ENCODE peak calls at places on chromosomes 1 and 21, in four cellular contexts. P is GM23338; A is heart right ventricle; E is CD8-positive, alpha-beta T cell. X is an unnamed sample.

GRCh38 chr1:195664628-195665027 is 943.6 kb downstream of the KCNT2 start:
- DNase-seq in P (no peak), E (no peak), A (no peak), X (no peak)

GRCh38 chr1:198669023-198669698 is 30.3 kb downstream of the PTPRC start:
- DNase-seq in E (peak; percentile 46), A (no peak), P (no peak), X (no peak)

GRCh38 chr1:150560011-150560438 is 10.8 kb downstream of the ADAMTSL4 start:
- DNase-seq in A (peak; percentile 73), E (peak; percentile 76), P (peak; percentile 92), X (peak; percentile 83)

GRCh38 chr1:170155055-170155454 is 9.3 kb downstream of the NTMT2 start:
- DNase-seq in A (no peak), E (no peak), P (no peak), X (no peak)

GRCh38 chr1:84862810-84863251 is 30.2 kb downstream of the LPAR3 start:
- DNase-seq in P (no peak), A (no peak), E (peak; percentile 42), X (no peak)

GRCh38 chr21:46457801-46458314 is 833 bp upstream of the DIP2A start:
- DNase-seq in A (peak; percentile 53), P (peak; percentile 55), E (peak; percentile 8), X (no peak)

GRCh38 chr1:75725861-75726361 is 1.4 kb downstream of the ACADM start:
- DNase-seq in A (no peak), E (no peak), P (peak; percentile 30), X (no peak)

GRCh38 chr1:203765029-203765837 is at the start of gene LAX1:
- DNase-seq in E (peak; percentile 73), A (no peak), P (no peak), X (no peak)

GRCh38 chr1:224300346-224300745 is 29.6 kb downstream of the NVL start:
- DNase-seq in E (no peak), A (no peak), P (no peak), X (no peak)

GRCh38 chr1:47870480-47870879 is 126.7 kb downstream of the TRABD2B start:
- DNase-seq in A (no peak), E (no peak), P (no peak), X (no peak)

GRCh38 chr1:63255153-63255552 is 67.2 kb upstream of the FOXD3 start:
- DNase-seq in P (no peak), E (no peak), A (no peak), X (no peak)

GRCh38 chr1:42210421-42211133 is 46.0 kb upstream of the GUCA2A start:
- DNase-seq in P (no peak), E (no peak), A (no peak), X (no peak)

GRCh38 chr1:110243581-110243980 is 33.5 kb downstream of the KCNC4 start:
- DNase-seq in A (no peak), E (no peak), P (peak; percentile 48), X (no peak)

GRCh38 chr1:87905651-87906050 is 577.0 kb downstream of the LMO4 start:
- DNase-seq in P (no peak), E (no peak), A (no peak), X (no peak)

GRCh38 chr1:80155371-80155770 is 1148.8 kb upstream of the ADGRL4 start:
- DNase-seq in A (no peak), P (peak; percentile 62), E (no peak), X (no peak)

GRCh38 chr1:3642921-3643675 is 6.8 kb downstream of the WRAP73 start:
- DNase-seq in E (no peak), A (no peak), P (no peak), X (no peak)

GRCh38 chr1:208166340-208167138 is 77.6 kb downstream of the PLXNA2 start:
- DNase-seq in P (peak; percentile 70), A (no peak), E (no peak), X (peak; percentile 63)

GRCh38 chr1:27650146-27650526 is 15.2 kb upstream of the FGR start:
- DNase-seq in P (no peak), A (no peak), E (no peak), X (no peak)

GRCh38 chr1:93804412-93804811 is 74.6 kb downstream of the DNTTIP2 start:
- DNase-seq in P (no peak), E (no peak), A (no peak), X (no peak)

GRCh38 chr21:33691945-33692594 is 49.8 kb downstream of the ITSN1 start:
- DNase-seq in A (no peak), P (peak; percentile 37), E (no peak), X (no peak)

GRCh38 chr21:9767592-9768375 is 753.6 kb upstream of the TPTE start:
- DNase-seq in E (no peak), P (no peak), A (no peak), X (peak; percentile 83)

GRCh38 chr21:29181799-29182470 is 51.5 kb downstream of the MAP3K7CL start:
- DNase-seq in E (no peak), A (no peak), P (no peak), X (no peak)

GRCh38 chr1:63951076-63951946 is 177.5 kb downstream of the ROR1 start:
- DNase-seq in E (no peak), P (no peak), A (no peak), X (no peak)

GRCh38 chr1:154433161-154433681 is 28.1 kb downstream of the IL6R start:
- DNase-seq in A (no peak), E (peak; percentile 16), P (no peak), X (no peak)

GRCh38 chr1:87636198-87636892 is 307.7 kb downstream of the LMO4 start:
- DNase-seq in P (no peak), E (no peak), A (no peak), X (peak; percentile 78)

GRCh38 chr1:201838381-201838780 is 9.4 kb downstream of the IPO9 start:
- DNase-seq in E (no peak), A (no peak), P (no peak), X (no peak)

GRCh38 chr21:34886554-34887385 is 162.3 kb downstream of the RUNX1 start:
- DNase-seq in P (peak; percentile 56), A (peak; percentile 24), E (peak; percentile 16), X (peak; percentile 47)

GRCh38 chr1:184889902-184890301 is 84.4 kb downstream of the NIBAN1 start:
- DNase-seq in P (no peak), A (no peak), E (no peak), X (no peak)

GRCh38 chr1:41806472-41807155 is 112.1 kb downstream of the HIVEP3 start:
- DNase-seq in A (no peak), P (no peak), E (peak; percentile 35), X (no peak)

GRCh38 chr1:203084588-203085527 is 954 bp downstream of the MYOG start:
- DNase-seq in P (peak; percentile 73), E (no peak), A (no peak), X (no peak)

GRCh38 chr1:23370744-23371710 is 1.4 kb upstream of the ZNF436 start:
- DNase-seq in P (peak; percentile 87), E (no peak), A (no peak), X (peak; percentile 27)

GRCh38 chr1:30192969-30193630 is 530.3 kb downstream of the MATN1 start:
- DNase-seq in P (no peak), E (no peak), A (no peak), X (peak; percentile 30)

DNA sequence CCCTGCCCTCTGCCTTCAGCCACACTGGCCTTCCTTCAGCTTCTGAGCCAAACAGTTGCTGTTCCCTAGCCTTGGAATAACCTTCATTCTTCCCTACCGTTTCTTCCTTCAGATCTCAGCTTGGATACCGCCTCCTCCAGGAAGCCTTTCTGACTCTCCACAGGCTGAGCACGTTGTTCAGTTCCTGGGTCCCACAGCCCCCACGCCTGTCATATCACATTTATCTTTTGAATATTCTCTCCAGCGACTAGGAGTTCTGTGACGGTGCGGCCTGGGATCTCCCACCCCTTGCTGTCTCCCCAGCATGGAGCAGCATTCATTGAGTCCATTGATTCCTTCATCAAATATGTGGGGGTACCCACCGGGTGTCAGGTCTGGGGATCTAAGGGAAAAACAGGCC is 39.2 kb downstream of the EPHA2 start:
- DNase-seq in E (no peak), A (no peak), P (no peak), X (no peak)
- H3K4me1 ChIP-seq in E (no peaks in the 10 kb centered on the region), A (peaks cover 8% of the 10 kb centered on the region), P (peaks cover 53% of the 10 kb centered on the region), X (peaks cover 7% of the 10 kb centered on the region)

DNA sequence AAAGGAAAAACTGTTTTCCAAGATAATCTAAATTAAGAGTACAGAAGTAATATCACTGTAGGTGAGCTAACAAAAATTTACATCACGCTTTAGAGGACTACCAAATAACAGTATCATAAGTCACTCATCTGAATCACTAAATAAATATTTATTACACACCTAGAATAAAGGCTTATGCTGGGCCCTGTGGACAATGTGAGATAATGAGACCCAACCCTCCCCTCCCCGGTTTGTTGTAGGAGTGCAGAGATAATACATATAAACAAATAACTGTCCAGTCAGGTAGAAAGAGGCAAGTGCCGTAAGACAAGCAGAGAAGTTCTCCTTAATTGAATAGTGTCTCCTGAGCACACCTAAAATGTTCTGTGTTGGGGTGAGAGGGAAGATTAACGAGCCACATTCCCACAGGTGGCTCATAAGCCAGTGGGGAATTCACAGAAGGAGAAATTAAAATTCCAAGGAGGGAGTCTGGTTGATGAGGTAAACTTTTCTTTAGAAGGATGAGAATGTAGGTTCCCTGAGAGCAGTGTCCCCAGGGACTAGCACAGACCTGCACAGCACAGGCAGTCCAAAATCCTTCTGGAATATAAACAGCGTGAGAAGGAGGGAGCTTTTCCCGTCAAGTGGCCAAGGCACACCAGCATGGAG is 241.4 kb downstream of the NFIA start:
- DNase-seq in P (no peak), E (no peak), A (no peak), X (no peak)
- H3K4me1 ChIP-seq in P (peaks cover 16% of the 10 kb centered on the region), E (no peaks in the 10 kb centered on the region), A (peaks cover 14% of the 10 kb centered on the region), X (peaks cover 3% of the 10 kb centered on the region)

GRCh38 chr1:227729881-227730629 is 5.0 kb downstream of the JMJD4 start:
- DNase-seq in E (no peak), A (no peak), P (peak; percentile 84), X (no peak)
- H3K4me1 ChIP-seq in E (peaks cover 28% of the 10 kb centered on the region), A (peaks cover 36% of the 10 kb centered on the region), P (peaks cover 15% of the 10 kb centered on the region), X (peaks cover 29% of the 10 kb centered on the region)

GRCh38 chr1:19457555-19457954 is 27.8 kb downstream of the CAPZB start:
- DNase-seq in P (no peak), E (no peak), A (no peak), X (no peak)
- H3K4me1 ChIP-seq in P (peaks cover 89% of the 10 kb centered on the region), E (peaks cover 97% of the 10 kb centered on the region), A (peaks cover 69% of the 10 kb centered on the region), X (peaks cover 76% of the 10 kb centered on the region)

GRCh38 chr1:156153362-156153761 is at the start of gene SEMA4A:
- DNase-seq in A (no peak), E (no peak), P (peak; percentile 35), X (no peak)

GRCh38 chr1:156154317-156154749 is 948 bp downstream of the SEMA4A start:
- DNase-seq in P (no peak), A (peak; percentile 22), E (no peak), X (peak; percentile 85)

GRCh38 chr1:156150107-156151000 is 3.0 kb upstream of the SEMA4A start:
- DNase-seq in P (peak; percentile 36), A (no peak), E (no peak), X (no peak)

GRCh38 chr1:156151093-156151688 is 2.2 kb upstream of the SEMA4A start:
- DNase-seq in E (no peak), P (no peak), A (no peak), X (peak; percentile 62)

DNA sequence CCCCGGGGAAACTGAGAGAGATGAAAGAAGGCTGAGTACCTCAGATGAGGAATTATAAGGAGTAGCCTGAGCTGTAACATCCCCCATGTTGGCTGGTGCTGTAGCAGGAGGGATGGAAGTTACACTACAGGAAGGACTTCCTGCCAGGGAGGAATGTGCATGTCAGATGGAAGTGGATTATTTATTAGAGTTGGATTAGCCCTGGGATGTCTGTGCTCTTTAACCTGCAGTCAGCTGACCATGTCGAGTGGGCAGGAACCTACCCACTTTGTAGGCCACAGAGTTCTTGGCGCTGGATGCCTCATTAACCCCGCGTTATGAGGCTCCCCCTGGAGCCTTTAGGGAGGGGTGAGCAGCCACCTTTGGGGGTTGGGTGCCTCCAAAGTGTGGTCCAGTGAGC is 757 bp upstream of the SEMA4A start:
- DNase-seq in A (no peak), E (no peak), P (no peak), X (no peak)
- H3K4me1 ChIP-seq in A (no peaks in the 10 kb centered on the region), E (peaks cover 8% of the 10 kb centered on the region), P (peaks cover 62% of the 10 kb centered on the region), X (peaks cover 12% of the 10 kb centered on the region)

GRCh38 chr1:8371372-8371991 is 53.6 kb downstream of the SLC45A1 start:
- DNase-seq in A (no peak), E (no peak), P (no peak), X (no peak)
- H3K4me1 ChIP-seq in A (peaks cover 72% of the 10 kb centered on the region), E (peaks cover 9% of the 10 kb centered on the region), P (peaks cover 63% of the 10 kb centered on the region), X (peaks cover 61% of the 10 kb centered on the region)

X was measured in upper lobe of left lung.